ENCODE peak calls at places on chromosomes 2 and 18, in five cellular contexts. Y is GM23248, Q is body of pancreas, S is kidney epithelial cell, K is ovary. D is an unnamed sample. For H3K36me3, the result is how much of the 10 kb centered on the place peaks cover.

GRCh38 chr2:197008229-197008628 is 81.7 kb upstream of the PGAP1 start:
- DNase-seq in Y (peak), Q (no peak), S (peak), K (no peak), D (no peak)

GRCh38 chr18:78977627-78978271 is 1.9 kb upstream of the SALL3 start:
- DNase-seq in Y (no peak), Q (no peak), S (no peak), K (no peak), D (no peak)

GRCh38 chr2:28375742-28376631 is 16.7 kb upstream of the FOSL2 start:
- DNase-seq in Y (no peak), Q (no peak), S (no peak), K (no peak), D (no peak)

GRCh38 chr2:231488331-231488730 is 24.0 kb upstream of the NCL start:
- DNase-seq in Y (no peak), Q (no peak), S (no peak), K (no peak), D (no peak)

GRCh38 chr2:118738524-118739308 is 108.7 kb downstream of the EN1 start:
- DNase-seq in Y (peak), Q (peak), S (peak), K (no peak), D (no peak)

GRCh38 chr18:50816767-50817166 is 3.0 kb downstream of the MRO start:
- DNase-seq in Y (no peak), Q (no peak), S (peak), K (no peak), D (peak)

GRCh38 chr2:74567862-74568261 is 13.3 kb downstream of the DOK1 start:
- DNase-seq in Y (peak), Q (no peak), S (no peak), K (no peak), D (no peak)

GRCh38 chr2:161063074-161063945 is 96.9 kb upstream of the TANK start:
- DNase-seq in Y (peak), Q (peak), S (peak), K (peak), D (peak)

GRCh38 chr2:69138793-69139510 is 126.0 kb downstream of the ANTXR1 start:
- DNase-seq in Y (peak), Q (no peak), S (peak), K (no peak), D (no peak)

GRCh38 chr2:33022989-33023731 is 76.4 kb downstream of the LTBP1 start:
- DNase-seq in Y (peak), Q (no peak), S (peak), K (no peak), D (no peak)

GRCh38 chr2:168903888-168904287 is 2.8 kb downstream of the G6PC2 start:
- DNase-seq in Y (no peak), Q (no peak), S (no peak), K (no peak), D (no peak)

GRCh38 chr18:60003610-60004185 is 103.9 kb downstream of the PMAIP1 start:
- DNase-seq in Y (no peak), Q (no peak), S (no peak), K (no peak), D (no peak)

GRCh38 chr2:71471276-71471675 is 17.9 kb downstream of the DYSF start:
- DNase-seq in Y (peak), Q (no peak), S (peak), K (no peak), D (no peak)

GRCh38 chr2:115796078-115796477 is 1353.6 kb downstream of the DPP10 start:
- DNase-seq in Y (no peak), Q (no peak), S (no peak), K (no peak), D (no peak)

GRCh38 chr2:177327065-177327464 is 62.5 kb upstream of the NFE2L2 start:
- DNase-seq in Y (no peak), Q (no peak), S (no peak), K (no peak), D (no peak)

GRCh38 chr2:53949457-53949856 is 21.3 kb downstream of the PSME4 start:
- DNase-seq in Y (peak), Q (no peak), S (no peak), K (no peak), D (no peak)

GRCh38 chr2:218798767-218799504 is 17.0 kb downstream of the CYP27A1 start:
- DNase-seq in Y (no peak), Q (no peak), S (no peak), K (no peak), D (no peak)

GRCh38 chr2:170822292-170822884 is 5.7 kb downstream of the GAD1 start:
- DNase-seq in Y (peak), Q (no peak), S (no peak), K (no peak), D (no peak)

GRCh38 chr2:219302412-219302968 is 6.7 kb downstream of the PTPRN start:
- DNase-seq in Y (no peak), Q (no peak), S (no peak), K (no peak), D (no peak)

GRCh38 chr2:66443977-66444855 is 9.3 kb downstream of the MEIS1 start:
- DNase-seq in Y (peak), Q (peak), S (no peak), K (peak), D (no peak)

GRCh38 chr2:11160731-11161455 is 5.6 kb downstream of the SLC66A3 start:
- DNase-seq in Y (no peak), Q (no peak), S (no peak), K (no peak), D (no peak)

GRCh38 chr2:46836295-46837111 is 79.1 kb downstream of the MCFD2 start:
- DNase-seq in Y (peak), Q (peak), S (no peak), K (peak), D (no peak)

GRCh38 chr2:197498937-197499593 is 575 bp downstream of the HSPD1 start:
- DNase-seq in Y (peak), Q (peak), S (no peak), K (peak), D (no peak)

GRCh38 chr2:101667823-101668222 is 29.7 kb upstream of the MAP4K4 start:
- DNase-seq in Y (no peak), Q (no peak), S (no peak), K (no peak), D (no peak)

GRCh38 chr2:133680399-133681044 is 112.3 kb upstream of the NCKAP5 start:
- DNase-seq in Y (no peak), Q (no peak), S (no peak), K (no peak), D (no peak)

GRCh38 chr2:137969418-137969765 is 5.1 kb downstream of the HNMT start:
- DNase-seq in Y (peak), Q (peak), S (no peak), K (no peak), D (no peak)

GRCh38 chr2:121527009-121527682 is 3.5 kb upstream of the RNU4ATAC start:
- DNase-seq in Y (no peak), Q (no peak), S (no peak), K (no peak), D (no peak)

GRCh38 chr2:55048514-55048924 is 1.7 kb downstream of the RTN4 start:
- DNase-seq in Y (peak), Q (peak), S (no peak), K (no peak), D (no peak)

GRCh38 chr2:132588576-132588975 is 81.4 kb downstream of the LYPD1 start:
- DNase-seq in Y (no peak), Q (no peak), S (no peak), K (no peak), D (no peak)

GRCh38 chr2:190759749-190760213 is 110.9 kb downstream of the NAB1 start:
- DNase-seq in Y (peak), Q (no peak), S (peak), K (no peak), D (no peak)

GRCh38 chr2:26534865-26535662 is 57.1 kb upstream of the OTOF start:
- DNase-seq in Y (no peak), Q (no peak), S (no peak), K (no peak), D (no peak)

GRCh38 chr2:122980672-122981071 is 1044.4 kb upstream of the CNTNAP5 start:
- DNase-seq in Y (no peak), Q (no peak), S (no peak), K (no peak), D (no peak)

GRCh38 chr2:220106065-220106464 is 478.6 kb downstream of the SLC4A3 start:
- DNase-seq in Y (peak), Q (no peak), S (no peak), K (no peak), D (no peak)

GRCh38 chr2:3467654-3468053 is 51.7 kb downstream of the ADI1 start:
- DNase-seq in Y (no peak), Q (no peak), S (no peak), K (no peak), D (no peak)
- H3K36me3 ChIP-seq in Y (under half), Q (under half), S (under half), K (under half), D (under half)

DNA sequence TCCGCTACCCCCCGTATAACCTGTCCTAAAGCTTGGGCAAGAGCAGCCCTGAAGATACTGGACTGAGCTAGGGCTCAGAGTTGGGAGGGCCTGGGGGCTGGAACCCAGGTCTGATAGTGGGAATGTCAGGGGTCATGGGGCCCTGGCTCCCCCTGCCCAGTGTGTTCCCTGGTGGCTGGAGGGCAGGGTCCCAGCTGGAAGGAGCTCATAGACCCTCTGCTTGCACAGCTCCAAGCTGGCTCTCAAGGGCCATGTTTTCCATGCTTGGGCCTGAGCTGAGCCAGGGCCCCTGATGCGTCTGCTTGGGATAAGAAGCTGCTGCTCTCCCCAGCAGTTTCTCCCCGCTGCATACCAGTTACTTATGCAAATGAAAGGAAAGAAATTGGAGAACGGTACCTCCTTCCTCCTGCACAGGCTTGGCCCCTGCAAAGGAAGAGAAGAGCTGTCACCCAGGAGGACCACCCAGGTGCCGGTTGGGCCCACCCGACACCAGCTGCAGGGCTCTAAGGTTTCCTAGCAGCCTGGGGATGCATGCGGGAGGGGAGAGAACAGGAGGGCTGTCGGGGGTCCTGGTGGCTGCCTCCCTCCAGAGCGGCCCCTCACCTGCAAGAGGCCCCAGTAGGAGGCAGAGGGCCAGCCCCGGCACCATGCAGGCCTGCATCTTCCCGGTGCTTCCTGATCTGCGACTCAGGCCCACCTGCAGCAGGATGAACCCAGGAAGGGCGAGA is 628 bp downstream of the OTOS start:
- DNase-seq in Y (no peak), Q (peak), S (no peak), K (peak), D (no peak)
- H3K36me3 ChIP-seq in Y (under half), Q (under half), S (under half), K (under half), D (under half)

DNA sequence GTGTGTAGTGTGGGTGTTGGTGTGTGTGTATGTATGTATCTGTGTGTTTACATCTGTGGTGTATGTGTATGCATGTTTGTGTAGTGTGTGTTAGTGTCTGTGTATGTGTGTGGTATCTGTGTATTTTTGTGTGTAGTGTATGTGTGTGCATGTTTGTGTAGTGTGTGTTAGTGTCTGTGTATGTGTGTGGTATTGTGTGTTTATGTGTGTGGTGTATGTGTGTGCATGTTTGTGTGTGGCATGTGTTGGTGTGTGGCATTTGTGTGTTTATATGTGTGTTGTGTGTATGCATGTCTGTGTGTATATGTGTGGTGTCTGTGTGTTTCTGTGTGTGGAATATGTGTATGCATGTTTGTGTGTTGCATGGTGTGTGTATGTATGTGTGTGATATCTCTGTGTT is 96.4 kb downstream of the CMPK2 start:
- DNase-seq in Y (no peak), Q (no peak), S (no peak), K (no peak), D (no peak)
- H3K36me3 ChIP-seq in Y (under half), Q (under half), S (under half), K (under half), D (under half)

DNA sequence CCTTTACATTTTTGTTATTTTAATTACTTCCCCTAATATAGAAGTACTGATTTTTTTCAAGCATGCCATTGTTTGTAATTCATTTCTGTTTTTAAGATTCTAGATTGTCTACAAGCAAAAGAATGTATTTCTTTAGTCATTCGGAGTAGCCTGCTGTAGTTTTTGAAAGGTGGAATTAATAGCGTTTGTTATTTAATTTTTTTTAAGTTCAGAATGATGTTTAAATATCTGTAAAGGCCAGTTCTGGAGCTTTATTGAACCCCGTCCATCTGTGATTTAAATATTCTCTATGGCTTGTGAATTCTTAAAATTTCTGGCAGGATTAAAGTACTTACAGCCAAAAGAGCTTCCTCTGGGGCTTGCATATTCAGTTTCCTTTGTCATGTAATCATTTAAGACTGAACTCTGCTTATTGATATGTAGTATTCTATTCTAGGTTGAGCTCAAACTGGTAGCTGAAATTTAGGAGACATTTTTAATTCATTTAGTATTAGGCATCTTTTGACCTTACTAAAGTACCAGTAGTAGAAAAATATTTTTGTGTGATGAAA is 5.2 kb downstream of the TGIF1 start:
- DNase-seq in Y (no peak), Q (no peak), S (no peak), K (no peak), D (no peak)
- H3K36me3 ChIP-seq in Y (under half), Q (under half), S (under half), K (under half), D (under half)

DNA sequence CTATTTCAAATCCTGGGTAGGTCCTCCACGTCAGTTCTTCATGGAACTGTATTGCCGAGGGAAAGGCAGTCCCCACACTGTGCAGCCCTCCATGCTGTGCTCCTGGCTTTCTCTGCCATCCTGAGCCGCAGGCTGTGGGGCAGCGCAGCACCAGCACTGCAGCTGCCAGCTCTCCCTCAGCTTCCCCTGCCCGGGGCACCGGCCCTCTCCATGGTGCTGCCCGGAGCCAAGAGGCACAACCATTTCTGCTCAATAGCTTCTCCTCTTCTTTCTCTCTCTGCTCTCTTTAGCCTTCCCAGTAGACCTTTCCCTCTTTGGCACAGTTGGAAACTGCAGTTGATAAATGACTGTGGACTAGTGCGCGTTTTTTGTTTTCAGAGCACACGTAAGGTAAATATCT is 12.1 kb downstream of the ANKRD23 start:
- DNase-seq in Y (no peak), Q (peak), S (no peak), K (no peak), D (no peak)
- H3K36me3 ChIP-seq in Y (under half), Q (under half), S (under half), K (under half), D (under half)

GRCh38 chr2:38744399-38744780 is 6.8 kb downstream of the SRSF7 start:
- DNase-seq in Y (no peak), Q (no peak), S (no peak), K (no peak), D (no peak)
- H3K36me3 ChIP-seq in Y (half or more), Q (under half), S (under half), K (under half), D (half or more)

DNA sequence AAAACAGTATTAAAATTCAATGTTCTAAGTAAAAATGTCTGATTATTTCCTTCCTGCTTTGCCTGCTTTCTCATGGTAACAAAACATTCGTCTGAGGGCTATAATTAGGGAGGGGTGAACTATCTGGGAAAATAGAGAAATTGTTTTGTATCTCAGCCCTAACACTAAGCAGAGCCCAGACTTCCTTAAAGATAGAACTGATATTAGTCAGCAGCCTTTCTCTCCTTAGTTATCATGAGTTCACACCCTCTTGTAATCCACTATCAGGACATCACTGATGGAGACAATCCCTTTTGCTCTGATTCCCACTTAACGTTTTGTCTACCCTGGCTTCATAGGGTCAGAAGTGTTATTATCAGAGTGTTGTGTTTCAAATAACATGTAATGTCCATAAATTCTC is 701.1 kb upstream of the ZEB2 start:
- DNase-seq in Y (no peak), Q (no peak), S (no peak), K (no peak), D (no peak)
- H3K36me3 ChIP-seq in Y (under half), Q (under half), S (under half), K (under half), D (under half)